ENCODE peak calls at places on chromosomes 2 and 18, in four cellular contexts. One of them, this sample, is unnamed.

GRCh38 chr18:46434629-46435028 is 222.4 kb downstream of the LOXHD1 start:
- DNase-seq in A549: no peak
- DNase-seq in NB4: no peak
- DNase-seq in HCT116: no peak
- DNase-seq in this sample: no peak

GRCh38 chr2:224023188-224023587 is 15.9 kb downstream of the SERPINE2 start:
- DNase-seq in A549: peak
- DNase-seq in NB4: no peak
- DNase-seq in HCT116: no peak
- DNase-seq in this sample: no peak

GRCh38 chr18:47777626-47778025 is 152.8 kb downstream of the SMAD2 start:
- DNase-seq in A549: no peak
- DNase-seq in NB4: no peak
- DNase-seq in HCT116: no peak
- DNase-seq in this sample: no peak

GRCh38 chr2:45043171-45043570 is 33.9 kb upstream of the SIX2 start:
- DNase-seq in A549: no peak
- DNase-seq in NB4: no peak
- DNase-seq in HCT116: no peak
- DNase-seq in this sample: no peak

GRCh38 chr2:151769606-151770005 is 35.3 kb upstream of the NEB start:
- DNase-seq in A549: no peak
- DNase-seq in NB4: no peak
- DNase-seq in HCT116: no peak
- DNase-seq in this sample: no peak

GRCh38 chr2:8277921-8278571 is 403.8 kb upstream of the ID2 start:
- DNase-seq in A549: no peak
- DNase-seq in NB4: no peak
- DNase-seq in HCT116: no peak
- DNase-seq in this sample: peak

GRCh38 chr2:119474371-119475224 is 42.9 kb downstream of the TMEM37 start:
- DNase-seq in A549: no peak
- DNase-seq in NB4: no peak
- DNase-seq in HCT116: no peak
- DNase-seq in this sample: no peak

GRCh38 chr18:79552140-79552631 is 127.4 kb upstream of the CTDP1 start:
- DNase-seq in A549: no peak
- DNase-seq in NB4: no peak
- DNase-seq in HCT116: no peak
- DNase-seq in this sample: no peak

GRCh38 chr2:168633200-168633599 is 169.2 kb upstream of the NOSTRIN start:
- DNase-seq in A549: no peak
- DNase-seq in NB4: no peak
- DNase-seq in HCT116: no peak
- DNase-seq in this sample: no peak

GRCh38 chr2:205776139-205776538 is 93.8 kb downstream of the NRP2 start:
- DNase-seq in A549: no peak
- DNase-seq in NB4: peak
- DNase-seq in HCT116: peak
- DNase-seq in this sample: peak

GRCh38 chr2:70472256-70472905 is 81.2 kb downstream of the TGFA start:
- DNase-seq in A549: no peak
- DNase-seq in NB4: peak
- DNase-seq in HCT116: no peak
- DNase-seq in this sample: no peak

GRCh38 chr2:159380676-159381239 is 94.3 kb upstream of the WDSUB1 start:
- DNase-seq in A549: no peak
- DNase-seq in NB4: no peak
- DNase-seq in HCT116: no peak
- DNase-seq in this sample: no peak

GRCh38 chr18:9683418-9684396 is 24.4 kb upstream of the RAB31 start:
- DNase-seq in A549: no peak
- DNase-seq in NB4: peak
- DNase-seq in HCT116: peak
- DNase-seq in this sample: no peak

GRCh38 chr2:223846524-223846923 is 9.1 kb upstream of the AP1S3 start:
- DNase-seq in A549: no peak
- DNase-seq in NB4: no peak
- DNase-seq in HCT116: no peak
- DNase-seq in this sample: no peak

GRCh38 chr18:50187659-50188058 is 7.3 kb downstream of the MYO5B start:
- DNase-seq in A549: no peak
- DNase-seq in NB4: no peak
- DNase-seq in HCT116: no peak
- DNase-seq in this sample: no peak

GRCh38 chr2:217899231-217900009 is 103.4 kb downstream of the TNS1 start:
- DNase-seq in A549: peak
- DNase-seq in NB4: peak
- DNase-seq in HCT116: peak
- DNase-seq in this sample: peak

GRCh38 chr2:239892480-239893235 is 132.5 kb downstream of the NDUFA10 start:
- DNase-seq in A549: no peak
- DNase-seq in NB4: no peak
- DNase-seq in HCT116: no peak
- DNase-seq in this sample: no peak

GRCh38 chr18:22385718-22386117 is 32.0 kb downstream of the CTAGE1 start:
- DNase-seq in A549: no peak
- DNase-seq in NB4: no peak
- DNase-seq in HCT116: no peak
- DNase-seq in this sample: no peak

GRCh38 chr2:191696001-191696400 is 18.1 kb downstream of the NABP1 start:
- DNase-seq in A549: no peak
- DNase-seq in NB4: no peak
- DNase-seq in HCT116: no peak
- DNase-seq in this sample: no peak

GRCh38 chr2:239943991-239944441 is 81.1 kb downstream of the NDUFA10 start:
- DNase-seq in A549: no peak
- DNase-seq in NB4: no peak
- DNase-seq in HCT116: no peak
- DNase-seq in this sample: no peak

GRCh38 chr2:36277146-36277808 is 78.3 kb upstream of the CRIM1 start:
- DNase-seq in A549: no peak
- DNase-seq in NB4: peak
- DNase-seq in HCT116: peak
- DNase-seq in this sample: no peak

GRCh38 chr18:49016648-49017539 is 66.1 kb upstream of the SMAD7 start:
- DNase-seq in A549: peak
- DNase-seq in NB4: no peak
- DNase-seq in HCT116: peak
- DNase-seq in this sample: peak

GRCh38 chr2:40204268-40204667 is 247.6 kb downstream of the SLC8A1 start:
- DNase-seq in A549: no peak
- DNase-seq in NB4: no peak
- DNase-seq in HCT116: no peak
- DNase-seq in this sample: no peak

GRCh38 chr2:237882510-237883481 is 23.4 kb downstream of the RAMP1 start:
- DNase-seq in A549: no peak
- DNase-seq in NB4: no peak
- DNase-seq in HCT116: no peak
- DNase-seq in this sample: no peak

GRCh38 chr2:10305715-10306114 is 3.0 kb downstream of the HPCAL1 start:
- DNase-seq in A549: no peak
- DNase-seq in NB4: peak
- DNase-seq in HCT116: no peak
- DNase-seq in this sample: no peak

GRCh38 chr2:24993797-24994196 is 22.0 kb upstream of the DNAJC27 start:
- DNase-seq in A549: no peak
- DNase-seq in NB4: no peak
- DNase-seq in HCT116: no peak
- DNase-seq in this sample: no peak

GRCh38 chr2:190723397-190724090 is 74.7 kb downstream of the NAB1 start:
- DNase-seq in A549: no peak
- DNase-seq in NB4: no peak
- DNase-seq in HCT116: no peak
- DNase-seq in this sample: no peak

GRCh38 chr2:72112981-72113846 is 34.4 kb downstream of the CYP26B1 start:
- DNase-seq in A549: no peak
- DNase-seq in NB4: no peak
- DNase-seq in HCT116: no peak
- DNase-seq in this sample: no peak

GRCh38 chr2:166375205-166375735 is 474 bp downstream of the SCN9A start:
- DNase-seq in A549: no peak
- DNase-seq in NB4: peak
- DNase-seq in HCT116: no peak
- DNase-seq in this sample: peak

GRCh38 chr2:221624475-221624874 is 52.4 kb upstream of the EPHA4 start:
- DNase-seq in A549: no peak
- DNase-seq in NB4: no peak
- DNase-seq in HCT116: no peak
- DNase-seq in this sample: no peak

GRCh38 chr2:232714969-232715368 is 17.8 kb downstream of the GIGYF2 start:
- DNase-seq in A549: no peak
- DNase-seq in NB4: no peak
- DNase-seq in HCT116: no peak
- DNase-seq in this sample: no peak

GRCh38 chr2:74869522-74869921 is 35.6 kb downstream of the HK2 start:
- DNase-seq in A549: no peak
- DNase-seq in NB4: no peak
- DNase-seq in HCT116: no peak
- DNase-seq in this sample: no peak

GRCh38 chr2:84927275-84927627 is 21.8 kb downstream of the TMSB10 start:
- DNase-seq in A549: no peak
- DNase-seq in NB4: no peak
- DNase-seq in HCT116: no peak
- DNase-seq in this sample: no peak

GRCh38 chr2:84924173-84925106 is 19.0 kb downstream of the TMSB10 start:
- DNase-seq in A549: no peak
- DNase-seq in NB4: peak
- DNase-seq in HCT116: no peak
- DNase-seq in this sample: no peak

GRCh38 chr2:84923009-84923408 is 17.6 kb downstream of the TMSB10 start:
- DNase-seq in A549: no peak
- DNase-seq in NB4: no peak
- DNase-seq in HCT116: no peak
- DNase-seq in this sample: no peak

GRCh38 chr2:84925724-84926376 is 20.4 kb downstream of the TMSB10 start:
- DNase-seq in A549: peak
- DNase-seq in NB4: peak
- DNase-seq in HCT116: peak
- DNase-seq in this sample: peak

GRCh38 chr2:84925336-84925723 is 19.9 kb downstream of the TMSB10 start:
- DNase-seq in A549: no peak
- DNase-seq in NB4: no peak
- DNase-seq in HCT116: no peak
- DNase-seq in this sample: no peak
- TF ChIP-seq MAX in A549: no peak
- TF ChIP-seq MAX in NB4: no peak
- TF ChIP-seq MAX in HCT116: no peak
- TF ChIP-seq MAX in this sample: no peak

GRCh38 chr2:26522325-26523120 is 44.6 kb upstream of the OTOF start:
- DNase-seq in A549: no peak
- DNase-seq in NB4: no peak
- DNase-seq in HCT116: no peak
- DNase-seq in this sample: no peak

GRCh38 chr2:26521913-26522180 is 43.9 kb upstream of the OTOF start:
- DNase-seq in A549: no peak
- DNase-seq in NB4: no peak
- DNase-seq in HCT116: no peak
- DNase-seq in this sample: peak

GRCh38 chr2:26520065-26520464 is 42.1 kb upstream of the OTOF start:
- DNase-seq in A549: no peak
- DNase-seq in NB4: no peak
- DNase-seq in HCT116: no peak
- DNase-seq in this sample: no peak

GRCh38 chr2:26519396-26519991 is 41.6 kb upstream of the OTOF start:
- DNase-seq in A549: no peak
- DNase-seq in NB4: peak
- DNase-seq in HCT116: no peak
- DNase-seq in this sample: no peak

GRCh38 chr2:26521054-26521912 is 43.4 kb upstream of the OTOF start:
- DNase-seq in A549: peak
- DNase-seq in NB4: peak
- DNase-seq in HCT116: peak
- DNase-seq in this sample: peak
- TF ChIP-seq CTCF in A549: peak
- TF ChIP-seq CTCF in NB4: peak
- TF ChIP-seq CTCF in HCT116: peak
- TF ChIP-seq CTCF in this sample: peak

DNA sequence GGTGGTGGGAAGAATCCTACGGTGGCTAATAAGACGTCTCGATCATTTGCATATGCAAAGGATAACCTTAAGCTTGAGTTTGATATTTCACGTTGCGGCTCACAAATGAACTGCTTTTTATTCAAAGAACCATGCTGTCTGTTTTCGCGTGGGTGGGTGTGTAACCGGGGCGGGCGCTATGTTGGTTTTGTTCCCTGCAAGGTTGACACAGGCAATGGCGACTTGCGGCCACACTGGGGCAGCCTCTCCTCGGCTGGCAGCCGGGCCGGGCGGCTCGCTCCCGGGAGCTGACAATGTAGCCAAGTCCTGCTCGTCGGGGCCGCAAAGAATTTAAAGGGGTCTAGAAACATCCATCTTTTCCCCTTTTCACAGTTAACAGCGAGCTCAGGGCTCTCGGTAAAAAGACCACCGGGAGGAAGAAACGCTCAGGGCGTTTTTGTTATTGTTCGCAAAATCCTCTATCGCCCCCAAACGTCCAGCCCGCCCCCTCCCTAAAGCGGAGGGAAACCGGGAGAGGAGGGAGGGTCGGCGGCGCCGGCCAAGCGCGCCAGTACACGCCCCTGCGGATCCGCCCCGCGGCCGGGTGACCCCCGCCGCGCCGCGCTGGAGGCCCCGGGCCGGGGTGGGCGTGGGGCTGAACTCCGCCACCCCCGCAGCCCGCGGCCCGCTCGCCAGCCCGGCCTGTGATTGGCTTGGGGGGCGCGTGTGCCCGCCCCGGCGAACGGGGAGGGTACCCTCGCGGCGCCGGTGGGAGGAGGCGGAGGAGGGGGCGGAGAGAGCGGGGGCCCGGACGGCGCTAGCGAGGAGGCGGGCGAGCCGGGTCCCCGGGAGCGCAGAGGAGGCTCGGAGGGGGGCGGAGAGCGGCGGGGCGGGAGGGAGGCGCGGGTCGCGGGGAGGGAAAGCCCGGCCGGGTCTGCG is at the start of gene NEDD4L:
- DNase-seq in A549: peak
- DNase-seq in NB4: peak
- DNase-seq in HCT116: peak
- DNase-seq in this sample: peak
- TF ChIP-seq MAX in A549: no peak
- TF ChIP-seq MAX in NB4: no peak
- TF ChIP-seq MAX in HCT116: no peak
- TF ChIP-seq MAX in this sample: peak

GRCh38 chr2:220473611-220474010 is 846.2 kb downstream of the SLC4A3 start:
- DNase-seq in A549: no peak
- DNase-seq in NB4: no peak
- DNase-seq in HCT116: no peak
- DNase-seq in this sample: no peak
- TF ChIP-seq CTCF in A549: no peak
- TF ChIP-seq CTCF in NB4: no peak
- TF ChIP-seq CTCF in HCT116: no peak
- TF ChIP-seq CTCF in this sample: no peak

GRCh38 chr2:86017901-86018896 is 87.5 kb downstream of the POLR1A start:
- DNase-seq in A549: peak
- DNase-seq in NB4: no peak
- DNase-seq in HCT116: no peak
- DNase-seq in this sample: no peak
- TF ChIP-seq MAX in A549: no peak
- TF ChIP-seq MAX in NB4: no peak
- TF ChIP-seq MAX in HCT116: no peak
- TF ChIP-seq MAX in this sample: no peak

This sample was measured in SK-N-SH.